ENCODE peak calls at places on chromosomes 5 and 9, in six cellular contexts. One of them, this sample, is unnamed.

GRCh38 chr9:70484232-70485130 is 70.0 kb upstream of the KLF9 start:
- DNase-seq in CD8-positive, alpha-beta memory T cell: no peak
- DNase-seq in NCI-H2029: peak
- DNase-seq in SK-MEL-5: peak
- DNase-seq in left ventricle myocardium inferior: no peak
- DNase-seq in GM20000: peak
- DNase-seq in this sample: no peak

GRCh38 chr9:115930472-115930871 is 223.1 kb upstream of the PAPPA start:
- DNase-seq in CD8-positive, alpha-beta memory T cell: no peak
- DNase-seq in NCI-H2029: no peak
- DNase-seq in SK-MEL-5: no peak
- DNase-seq in left ventricle myocardium inferior: no peak
- DNase-seq in GM20000: no peak
- DNase-seq in this sample: no peak

GRCh38 chr5:170219615-170220014 is 13.2 kb upstream of the C5orf58 start:
- DNase-seq in CD8-positive, alpha-beta memory T cell: no peak
- DNase-seq in NCI-H2029: no peak
- DNase-seq in SK-MEL-5: no peak
- DNase-seq in left ventricle myocardium inferior: no peak
- DNase-seq in GM20000: no peak
- DNase-seq in this sample: no peak

GRCh38 chr5:124797665-124798087 is 51.2 kb upstream of the ZNF608 start:
- DNase-seq in CD8-positive, alpha-beta memory T cell: no peak
- DNase-seq in NCI-H2029: no peak
- DNase-seq in SK-MEL-5: no peak
- DNase-seq in left ventricle myocardium inferior: peak
- DNase-seq in GM20000: no peak
- DNase-seq in this sample: no peak

GRCh38 chr9:135787317-135787716 is 85.3 kb downstream of the KCNT1 start:
- DNase-seq in CD8-positive, alpha-beta memory T cell: no peak
- DNase-seq in NCI-H2029: no peak
- DNase-seq in SK-MEL-5: no peak
- DNase-seq in left ventricle myocardium inferior: no peak
- DNase-seq in GM20000: no peak
- DNase-seq in this sample: no peak

GRCh38 chr5:19986036-19986619 is 1.9 kb downstream of the CDH18 start:
- DNase-seq in CD8-positive, alpha-beta memory T cell: no peak
- DNase-seq in NCI-H2029: no peak
- DNase-seq in SK-MEL-5: no peak
- DNase-seq in left ventricle myocardium inferior: no peak
- DNase-seq in GM20000: no peak
- DNase-seq in this sample: no peak

GRCh38 chr5:154264549-154265196 is 74.1 kb downstream of the GALNT10 start:
- DNase-seq in CD8-positive, alpha-beta memory T cell: no peak
- DNase-seq in NCI-H2029: no peak
- DNase-seq in SK-MEL-5: no peak
- DNase-seq in left ventricle myocardium inferior: no peak
- DNase-seq in GM20000: no peak
- DNase-seq in this sample: no peak

GRCh38 chr5:140372971-140373487 is 13.0 kb downstream of the SLC4A9 start:
- DNase-seq in CD8-positive, alpha-beta memory T cell: no peak
- DNase-seq in NCI-H2029: peak
- DNase-seq in SK-MEL-5: peak
- DNase-seq in left ventricle myocardium inferior: peak
- DNase-seq in GM20000: peak
- DNase-seq in this sample: no peak

GRCh38 chr5:43073597-43074546 is 33.8 kb upstream of the ANXA2R start:
- DNase-seq in CD8-positive, alpha-beta memory T cell: no peak
- DNase-seq in NCI-H2029: peak
- DNase-seq in SK-MEL-5: peak
- DNase-seq in left ventricle myocardium inferior: no peak
- DNase-seq in GM20000: peak
- DNase-seq in this sample: no peak

GRCh38 chr5:88203977-88204735 is 64.5 kb downstream of the TMEM161B start:
- DNase-seq in CD8-positive, alpha-beta memory T cell: peak
- DNase-seq in NCI-H2029: no peak
- DNase-seq in SK-MEL-5: peak
- DNase-seq in left ventricle myocardium inferior: no peak
- DNase-seq in GM20000: peak
- DNase-seq in this sample: no peak

GRCh38 chr9:20023237-20023928 is 234.5 kb upstream of the SLC24A2 start:
- DNase-seq in CD8-positive, alpha-beta memory T cell: no peak
- DNase-seq in NCI-H2029: no peak
- DNase-seq in SK-MEL-5: no peak
- DNase-seq in left ventricle myocardium inferior: no peak
- DNase-seq in GM20000: no peak
- DNase-seq in this sample: no peak

GRCh38 chr9:129923589-129923988 is 88.3 kb downstream of the USP20 start:
- DNase-seq in CD8-positive, alpha-beta memory T cell: no peak
- DNase-seq in NCI-H2029: no peak
- DNase-seq in SK-MEL-5: no peak
- DNase-seq in left ventricle myocardium inferior: no peak
- DNase-seq in GM20000: no peak
- DNase-seq in this sample: no peak

GRCh38 chr9:92133949-92134604 is 18.9 kb upstream of the SPTLC1 start:
- DNase-seq in CD8-positive, alpha-beta memory T cell: peak
- DNase-seq in NCI-H2029: peak
- DNase-seq in SK-MEL-5: peak
- DNase-seq in left ventricle myocardium inferior: peak
- DNase-seq in GM20000: peak
- DNase-seq in this sample: no peak

GRCh38 chr9:33227741-33228140 is 12.2 kb upstream of the SPINK4 start:
- DNase-seq in CD8-positive, alpha-beta memory T cell: no peak
- DNase-seq in NCI-H2029: no peak
- DNase-seq in SK-MEL-5: no peak
- DNase-seq in left ventricle myocardium inferior: no peak
- DNase-seq in GM20000: no peak
- DNase-seq in this sample: no peak

GRCh38 chr5:179228341-179229121 is 116.7 kb downstream of the ADAMTS2 start:
- DNase-seq in CD8-positive, alpha-beta memory T cell: no peak
- DNase-seq in NCI-H2029: no peak
- DNase-seq in SK-MEL-5: no peak
- DNase-seq in left ventricle myocardium inferior: no peak
- DNase-seq in GM20000: no peak
- DNase-seq in this sample: peak

GRCh38 chr9:4537581-4537980 is 47.3 kb downstream of the SLC1A1 start:
- DNase-seq in CD8-positive, alpha-beta memory T cell: no peak
- DNase-seq in NCI-H2029: no peak
- DNase-seq in SK-MEL-5: no peak
- DNase-seq in left ventricle myocardium inferior: no peak
- DNase-seq in GM20000: no peak
- DNase-seq in this sample: no peak

This sample was measured in chondrocyte.